ENCODE peak calls at places on chromosomes 13 and 19, in five cellular contexts. One of them, this sample, is unnamed.

GRCh38 chr19:10114651-10115391 is 3.3 kb downstream of the P2RY11 start:
- DNase-seq in GM12878: no peak
- DNase-seq in H1: no peak
- DNase-seq in K562: peak
- DNase-seq in A549: peak
- DNase-seq in this sample: no peak

GRCh38 chr19:7492142-7493055 is 3.6 kb upstream of the PEX11G start:
- DNase-seq in K562: no peak
- DNase-seq in GM12878: no peak
- DNase-seq in A549: no peak
- DNase-seq in H1: no peak
- DNase-seq in this sample: no peak

GRCh38 chr19:44905437-44906160 is at the start of gene APOE:
- DNase-seq in H1: peak
- DNase-seq in GM12878: no peak
- DNase-seq in A549: no peak
- DNase-seq in K562: peak
- DNase-seq in this sample: peak

GRCh38 chr19:3783660-3784584 is 2.3 kb downstream of the MATK start:
- DNase-seq in A549: peak
- DNase-seq in H1: no peak
- DNase-seq in GM12878: no peak
- DNase-seq in K562: peak
- DNase-seq in this sample: peak

GRCh38 chr13:109818891-109819290 is 32.5 kb upstream of the IRS2 start:
- DNase-seq in GM12878: no peak
- DNase-seq in K562: no peak
- DNase-seq in A549: no peak
- DNase-seq in H1: no peak
- DNase-seq in this sample: no peak

GRCh38 chr19:30898353-30899103 is 450.7 kb downstream of the TSHZ3 start:
- DNase-seq in K562: no peak
- DNase-seq in A549: no peak
- DNase-seq in H1: peak
- DNase-seq in GM12878: no peak
- DNase-seq in this sample: no peak

GRCh38 chr19:7368456-7368855 is 19.7 kb downstream of the ARHGEF18 start:
- DNase-seq in A549: no peak
- DNase-seq in K562: no peak
- DNase-seq in H1: no peak
- DNase-seq in GM12878: no peak
- DNase-seq in this sample: no peak

GRCh38 chr19:29540128-29540527 is 14.3 kb downstream of the VSTM2B start:
- DNase-seq in K562: no peak
- DNase-seq in A549: no peak
- DNase-seq in GM12878: no peak
- DNase-seq in H1: no peak
- DNase-seq in this sample: no peak

GRCh38 chr13:39451860-39452301 is 151.1 kb downstream of the LHFPL6 start:
- DNase-seq in GM12878: no peak
- DNase-seq in H1: no peak
- DNase-seq in K562: no peak
- DNase-seq in A549: no peak
- DNase-seq in this sample: no peak

GRCh38 chr19:17348700-17349099 is 11.3 kb downstream of the GTPBP3 start:
- DNase-seq in H1: peak
- DNase-seq in A549: peak
- DNase-seq in K562: no peak
- DNase-seq in GM12878: no peak
- DNase-seq in this sample: peak

GRCh38 chr13:76725211-76725610 is 161.0 kb downstream of the KCTD12 start:
- DNase-seq in H1: no peak
- DNase-seq in A549: no peak
- DNase-seq in K562: no peak
- DNase-seq in GM12878: no peak
- DNase-seq in this sample: no peak

GRCh38 chr13:112072531-112073244 is 5.7 kb downstream of the SOX1 start:
- DNase-seq in A549: no peak
- DNase-seq in GM12878: no peak
- DNase-seq in H1: no peak
- DNase-seq in K562: no peak
- DNase-seq in this sample: no peak

GRCh38 chr19:11265785-11266236 is 3.5 kb upstream of the DOCK6 start:
- DNase-seq in K562: peak
- DNase-seq in H1: no peak
- DNase-seq in GM12878: no peak
- DNase-seq in A549: peak
- DNase-seq in this sample: peak

GRCh38 chr13:72221276-72221962 is 354.4 kb upstream of the DACH1 start:
- DNase-seq in A549: peak
- DNase-seq in H1: peak
- DNase-seq in GM12878: no peak
- DNase-seq in K562: peak
- DNase-seq in this sample: peak

GRCh38 chr13:29483211-29483610 is 112.3 kb downstream of the SLC7A1 start:
- DNase-seq in K562: no peak
- DNase-seq in H1: no peak
- DNase-seq in A549: no peak
- DNase-seq in GM12878: no peak
- DNase-seq in this sample: no peak

GRCh38 chr13:98998831-98999634 is 21.2 kb upstream of the DOCK9 start:
- DNase-seq in GM12878: peak
- DNase-seq in K562: no peak
- DNase-seq in H1: no peak
- DNase-seq in A549: no peak
- DNase-seq in this sample: no peak

GRCh38 chr13:113581871-113582270 is 2.7 kb upstream of the TFDP1 start:
- DNase-seq in GM12878: no peak
- DNase-seq in K562: no peak
- DNase-seq in H1: no peak
- DNase-seq in A549: no peak
- DNase-seq in this sample: no peak

GRCh38 chr13:47289578-47289977 is 392.7 kb upstream of the HTR2A start:
- DNase-seq in K562: no peak
- DNase-seq in GM12878: no peak
- DNase-seq in H1: no peak
- DNase-seq in A549: no peak
- DNase-seq in this sample: peak

GRCh38 chr19:45474941-45475516 is 7.2 kb downstream of the FOSB start:
- DNase-seq in A549: no peak
- DNase-seq in GM12878: no peak
- DNase-seq in K562: no peak
- DNase-seq in H1: no peak
- DNase-seq in this sample: no peak

GRCh38 chr19:45154064-45154827 is 6.5 kb downstream of the NKPD1 start:
- DNase-seq in A549: peak
- DNase-seq in H1: no peak
- DNase-seq in GM12878: no peak
- DNase-seq in K562: peak
- DNase-seq in this sample: peak

GRCh38 chr19:18059902-18060301 is 26.8 kb downstream of the IL12RB1 start:
- DNase-seq in A549: no peak
- DNase-seq in H1: no peak
- DNase-seq in GM12878: no peak
- DNase-seq in K562: no peak
- DNase-seq in this sample: no peak

GRCh38 chr13:101398191-101398590 is 18.1 kb downstream of the NALCN start:
- DNase-seq in K562: no peak
- DNase-seq in GM12878: no peak
- DNase-seq in H1: no peak
- DNase-seq in A549: no peak
- DNase-seq in this sample: no peak

GRCh38 chr19:5092444-5092843 is 123.5 kb downstream of the KDM4B start:
- DNase-seq in K562: no peak
- DNase-seq in H1: no peak
- DNase-seq in GM12878: no peak
- DNase-seq in A549: no peak
- DNase-seq in this sample: no peak

GRCh38 chr19:5091576-5092215 is 122.8 kb downstream of the KDM4B start:
- DNase-seq in H1: no peak
- DNase-seq in GM12878: no peak
- DNase-seq in A549: no peak
- DNase-seq in K562: peak
- DNase-seq in this sample: no peak

GRCh38 chr19:5090465-5090779 is 121.5 kb downstream of the KDM4B start:
- DNase-seq in GM12878: no peak
- DNase-seq in A549: no peak
- DNase-seq in K562: peak
- DNase-seq in H1: no peak
- DNase-seq in this sample: no peak

GRCh38 chr19:5089283-5089682 is 120.4 kb downstream of the KDM4B start:
- DNase-seq in A549: no peak
- DNase-seq in K562: no peak
- DNase-seq in H1: no peak
- DNase-seq in GM12878: no peak
- DNase-seq in this sample: no peak

GRCh38 chr19:5090780-5091575 is 122.1 kb downstream of the KDM4B start:
- DNase-seq in GM12878: no peak
- DNase-seq in A549: no peak
- DNase-seq in K562: peak
- DNase-seq in H1: no peak
- DNase-seq in this sample: no peak
- TF ChIP-seq KDM1A in GM12878: no peak
- TF ChIP-seq KDM1A in A549: no peak
- TF ChIP-seq KDM1A in K562: peak
- TF ChIP-seq KDM1A in H1: peak
- TF ChIP-seq KDM1A in this sample: no peak

GRCh38 chr19:38736413-38737280 is 7.6 kb downstream of the CAPN12 start:
- DNase-seq in K562: peak
- DNase-seq in A549: peak
- DNase-seq in GM12878: peak
- DNase-seq in H1: peak
- DNase-seq in this sample: no peak
- TF ChIP-seq KDM1A in K562: no peak
- TF ChIP-seq KDM1A in A549: no peak
- TF ChIP-seq KDM1A in GM12878: no peak
- TF ChIP-seq KDM1A in H1: no peak
- TF ChIP-seq KDM1A in this sample: no peak

DNA sequence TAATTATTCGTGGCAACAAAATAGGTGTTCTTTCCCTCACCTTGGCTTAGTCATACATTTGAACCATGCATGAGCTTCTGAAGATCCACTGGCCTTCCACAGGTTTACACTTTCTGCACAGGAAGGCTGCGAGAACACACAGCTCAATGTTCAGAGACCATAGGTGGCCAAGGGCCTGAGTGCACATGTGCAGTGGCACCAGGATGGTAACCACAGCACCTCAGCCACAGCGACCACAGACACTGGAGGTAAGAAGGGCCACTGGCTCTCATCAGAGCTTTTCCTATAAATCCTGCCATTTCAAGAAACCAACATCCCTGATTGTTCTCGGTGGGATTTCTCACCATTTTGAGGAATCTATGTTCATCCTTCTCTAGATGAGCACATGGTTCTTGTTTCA is 1.6 kb downstream of the DCLK1 start:
- DNase-seq in K562: no peak
- DNase-seq in H1: no peak
- DNase-seq in A549: no peak
- DNase-seq in GM12878: no peak
- DNase-seq in this sample: no peak
- TF ChIP-seq KDM1A in K562: no peak
- TF ChIP-seq KDM1A in H1: no peak
- TF ChIP-seq KDM1A in A549: no peak
- TF ChIP-seq KDM1A in GM12878: no peak
- TF ChIP-seq KDM1A in this sample: no peak

GRCh38 chr19:34094960-34095359 is 77.3 kb upstream of the LSM14A start:
- DNase-seq in K562: no peak
- DNase-seq in H1: no peak
- DNase-seq in GM12878: no peak
- DNase-seq in A549: no peak
- DNase-seq in this sample: no peak

DNA sequence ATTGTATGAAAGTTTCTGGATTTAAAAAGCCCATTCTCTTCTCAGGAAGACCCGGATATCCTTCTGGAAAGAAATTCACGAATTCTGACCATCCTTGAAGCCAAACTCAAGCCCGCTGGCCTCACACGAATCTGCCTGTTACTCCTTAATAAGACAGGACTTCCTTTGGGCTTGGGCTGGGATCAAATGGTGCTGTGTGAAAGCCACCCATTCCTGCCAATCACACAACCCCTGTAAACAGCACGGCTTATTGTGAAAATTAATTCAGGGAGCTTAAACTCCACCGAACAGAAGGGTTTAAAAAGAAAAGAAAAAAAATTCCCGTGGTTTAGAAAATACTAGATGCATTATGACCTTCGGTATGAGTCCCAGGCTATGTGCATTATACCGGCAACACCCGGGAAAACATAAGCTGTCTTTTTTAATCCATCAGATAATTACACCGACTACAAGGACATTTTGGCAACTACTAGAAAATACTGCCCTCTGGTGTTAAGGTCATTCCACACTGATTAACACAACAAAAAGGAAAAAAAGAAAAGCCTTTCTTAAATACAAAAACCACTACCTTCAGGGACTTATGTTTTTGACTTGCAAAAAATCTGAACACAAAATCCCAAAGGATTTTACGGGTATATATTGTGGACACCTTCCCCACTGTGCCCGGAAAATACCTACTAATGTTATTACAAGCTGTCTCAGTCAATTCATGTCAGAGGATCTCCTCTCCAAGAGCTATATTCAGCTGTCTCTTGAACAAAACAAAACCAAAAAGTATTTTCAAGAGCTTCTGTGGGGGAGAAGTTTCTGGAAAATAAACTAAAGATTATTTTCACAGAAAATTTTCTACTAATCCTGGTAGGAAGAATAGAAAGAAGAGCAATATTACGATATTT is 76.0 kb upstream of the LSM14A start:
- DNase-seq in A549: peak
- DNase-seq in H1: no peak
- DNase-seq in GM12878: no peak
- DNase-seq in K562: peak
- DNase-seq in this sample: peak
- TF ChIP-seq KDM1A in A549: no peak
- TF ChIP-seq KDM1A in H1: no peak
- TF ChIP-seq KDM1A in GM12878: no peak
- TF ChIP-seq KDM1A in K562: no peak
- TF ChIP-seq KDM1A in this sample: no peak

GRCh38 chr19:13764101-13764807 is at the start of gene MRI1:
- DNase-seq in GM12878: no peak
- DNase-seq in K562: peak
- DNase-seq in A549: peak
- DNase-seq in H1: no peak
- DNase-seq in this sample: peak
- TF ChIP-seq KDM1A in GM12878: no peak
- TF ChIP-seq KDM1A in K562: no peak
- TF ChIP-seq KDM1A in A549: no peak
- TF ChIP-seq KDM1A in H1: peak
- TF ChIP-seq KDM1A in this sample: no peak

GRCh38 chr19:43778651-43779050 is 2.1 kb downstream of the KCNN4 start:
- DNase-seq in H1: no peak
- DNase-seq in A549: no peak
- DNase-seq in GM12878: no peak
- DNase-seq in K562: no peak
- DNase-seq in this sample: no peak
- TF ChIP-seq KDM1A in H1: no peak
- TF ChIP-seq KDM1A in A549: no peak
- TF ChIP-seq KDM1A in GM12878: no peak
- TF ChIP-seq KDM1A in K562: no peak
- TF ChIP-seq KDM1A in this sample: no peak